ENCODE peak calls at places on chromosomes 1 and 21, in five cellular contexts. One of them, this sample, is unnamed. For H3K4me1, the result is how much of the 10 kb centered on the place peaks cover.

GRCh38 chr1:76668046-76668445 is 199.2 kb upstream of the ST6GALNAC5 start:
- DNase-seq in pancreas: no peak
- DNase-seq in cardiac muscle cell: no peak
- DNase-seq in suprapubic skin: no peak
- DNase-seq in BE2C: no peak
- DNase-seq in this sample: no peak

GRCh38 chr1:18384477-18384876 is 96.3 kb upstream of the KLHDC7A start:
- DNase-seq in pancreas: no peak
- DNase-seq in cardiac muscle cell: no peak
- DNase-seq in suprapubic skin: no peak
- DNase-seq in BE2C: no peak
- DNase-seq in this sample: no peak

GRCh38 chr1:227869851-227870305 is 54.4 kb downstream of the PRSS38 start:
- DNase-seq in pancreas: no peak
- DNase-seq in cardiac muscle cell: no peak
- DNase-seq in suprapubic skin: no peak
- DNase-seq in BE2C: no peak
- DNase-seq in this sample: no peak

GRCh38 chr1:40265919-40266318 is 7.9 kb downstream of the ZMPSTE24 start:
- DNase-seq in pancreas: no peak
- DNase-seq in cardiac muscle cell: no peak
- DNase-seq in suprapubic skin: no peak
- DNase-seq in BE2C: no peak
- DNase-seq in this sample: no peak

GRCh38 chr1:177426533-177426932 is 255.8 kb downstream of the BRINP2 start:
- DNase-seq in pancreas: no peak
- DNase-seq in cardiac muscle cell: no peak
- DNase-seq in suprapubic skin: no peak
- DNase-seq in BE2C: no peak
- DNase-seq in this sample: no peak

GRCh38 chr1:34034029-34034428 is 131.0 kb downstream of the CSMD2 start:
- DNase-seq in pancreas: no peak
- DNase-seq in cardiac muscle cell: peak
- DNase-seq in suprapubic skin: no peak
- DNase-seq in BE2C: no peak
- DNase-seq in this sample: no peak

GRCh38 chr1:39491146-39491921 is at the start of gene BMP8A:
- DNase-seq in pancreas: peak
- DNase-seq in cardiac muscle cell: peak
- DNase-seq in suprapubic skin: no peak
- DNase-seq in BE2C: peak
- DNase-seq in this sample: peak

GRCh38 chr1:17287377-17287776 is 20.6 kb upstream of the PADI4 start:
- DNase-seq in pancreas: no peak
- DNase-seq in cardiac muscle cell: no peak
- DNase-seq in suprapubic skin: no peak
- DNase-seq in BE2C: no peak
- DNase-seq in this sample: no peak

GRCh38 chr1:103788377-103788776 is 38.7 kb downstream of the AMY1C start:
- DNase-seq in pancreas: no peak
- DNase-seq in cardiac muscle cell: peak
- DNase-seq in suprapubic skin: no peak
- DNase-seq in BE2C: no peak
- DNase-seq in this sample: no peak

GRCh38 chr21:25980710-25981109 is 189.9 kb downstream of the APP start:
- DNase-seq in pancreas: no peak
- DNase-seq in cardiac muscle cell: no peak
- DNase-seq in suprapubic skin: no peak
- DNase-seq in BE2C: no peak
- DNase-seq in this sample: no peak

GRCh38 chr1:21586926-21587601 is 77.8 kb downstream of the ALPL start:
- DNase-seq in pancreas: peak
- DNase-seq in cardiac muscle cell: peak
- DNase-seq in suprapubic skin: no peak
- DNase-seq in BE2C: peak
- DNase-seq in this sample: peak

GRCh38 chr1:235511470-235512240 is 7.4 kb upstream of the B3GALNT2 start:
- DNase-seq in pancreas: no peak
- DNase-seq in cardiac muscle cell: peak
- DNase-seq in suprapubic skin: no peak
- DNase-seq in BE2C: peak
- DNase-seq in this sample: no peak

GRCh38 chr1:18602533-18603211 is 28.0 kb upstream of the PAX7 start:
- DNase-seq in pancreas: no peak
- DNase-seq in cardiac muscle cell: no peak
- DNase-seq in suprapubic skin: no peak
- DNase-seq in BE2C: no peak
- DNase-seq in this sample: no peak

GRCh38 chr1:9596419-9597123 is 7.9 kb downstream of the TMEM201 start:
- DNase-seq in pancreas: no peak
- DNase-seq in cardiac muscle cell: no peak
- DNase-seq in suprapubic skin: peak
- DNase-seq in BE2C: peak
- DNase-seq in this sample: no peak

GRCh38 chr1:68355614-68356013 is 94.1 kb downstream of the RPE65 start:
- DNase-seq in pancreas: no peak
- DNase-seq in cardiac muscle cell: no peak
- DNase-seq in suprapubic skin: no peak
- DNase-seq in BE2C: no peak
- DNase-seq in this sample: no peak

GRCh38 chr1:2210786-2211185 is 16.2 kb upstream of the FAAP20 start:
- DNase-seq in pancreas: no peak
- DNase-seq in cardiac muscle cell: no peak
- DNase-seq in suprapubic skin: peak
- DNase-seq in BE2C: no peak
- DNase-seq in this sample: no peak

GRCh38 chr1:228236744-228237143 is 28.9 kb downstream of the OBSCN start:
- DNase-seq in pancreas: no peak
- DNase-seq in cardiac muscle cell: peak
- DNase-seq in suprapubic skin: no peak
- DNase-seq in BE2C: peak
- DNase-seq in this sample: no peak

GRCh38 chr1:161145832-161146231 is 7.9 kb upstream of the UFC1 start:
- DNase-seq in pancreas: no peak
- DNase-seq in cardiac muscle cell: no peak
- DNase-seq in suprapubic skin: no peak
- DNase-seq in BE2C: no peak
- DNase-seq in this sample: no peak

GRCh38 chr21:15848632-15849031 is 118.8 kb downstream of the USP25 start:
- DNase-seq in pancreas: no peak
- DNase-seq in cardiac muscle cell: no peak
- DNase-seq in suprapubic skin: no peak
- DNase-seq in BE2C: no peak
- DNase-seq in this sample: no peak

GRCh38 chr21:39022901-39023693 is 160.2 kb downstream of the PSMG1 start:
- DNase-seq in pancreas: no peak
- DNase-seq in cardiac muscle cell: peak
- DNase-seq in suprapubic skin: no peak
- DNase-seq in BE2C: no peak
- DNase-seq in this sample: peak

GRCh38 chr1:244447024-244447423 is 4.7 kb downstream of the ADSS2 start:
- DNase-seq in pancreas: no peak
- DNase-seq in cardiac muscle cell: no peak
- DNase-seq in suprapubic skin: no peak
- DNase-seq in BE2C: no peak
- DNase-seq in this sample: no peak

GRCh38 chr1:244442850-244443249 is 8.9 kb downstream of the ADSS2 start:
- DNase-seq in pancreas: no peak
- DNase-seq in cardiac muscle cell: no peak
- DNase-seq in suprapubic skin: no peak
- DNase-seq in BE2C: no peak
- DNase-seq in this sample: no peak

GRCh38 chr1:244447552-244447951 is 4.2 kb downstream of the ADSS2 start:
- DNase-seq in pancreas: no peak
- DNase-seq in cardiac muscle cell: no peak
- DNase-seq in suprapubic skin: no peak
- DNase-seq in BE2C: no peak
- DNase-seq in this sample: no peak

GRCh38 chr1:244444854-244445253 is 6.9 kb downstream of the ADSS2 start:
- DNase-seq in pancreas: no peak
- DNase-seq in cardiac muscle cell: no peak
- DNase-seq in suprapubic skin: no peak
- DNase-seq in BE2C: no peak
- DNase-seq in this sample: no peak

DNA sequence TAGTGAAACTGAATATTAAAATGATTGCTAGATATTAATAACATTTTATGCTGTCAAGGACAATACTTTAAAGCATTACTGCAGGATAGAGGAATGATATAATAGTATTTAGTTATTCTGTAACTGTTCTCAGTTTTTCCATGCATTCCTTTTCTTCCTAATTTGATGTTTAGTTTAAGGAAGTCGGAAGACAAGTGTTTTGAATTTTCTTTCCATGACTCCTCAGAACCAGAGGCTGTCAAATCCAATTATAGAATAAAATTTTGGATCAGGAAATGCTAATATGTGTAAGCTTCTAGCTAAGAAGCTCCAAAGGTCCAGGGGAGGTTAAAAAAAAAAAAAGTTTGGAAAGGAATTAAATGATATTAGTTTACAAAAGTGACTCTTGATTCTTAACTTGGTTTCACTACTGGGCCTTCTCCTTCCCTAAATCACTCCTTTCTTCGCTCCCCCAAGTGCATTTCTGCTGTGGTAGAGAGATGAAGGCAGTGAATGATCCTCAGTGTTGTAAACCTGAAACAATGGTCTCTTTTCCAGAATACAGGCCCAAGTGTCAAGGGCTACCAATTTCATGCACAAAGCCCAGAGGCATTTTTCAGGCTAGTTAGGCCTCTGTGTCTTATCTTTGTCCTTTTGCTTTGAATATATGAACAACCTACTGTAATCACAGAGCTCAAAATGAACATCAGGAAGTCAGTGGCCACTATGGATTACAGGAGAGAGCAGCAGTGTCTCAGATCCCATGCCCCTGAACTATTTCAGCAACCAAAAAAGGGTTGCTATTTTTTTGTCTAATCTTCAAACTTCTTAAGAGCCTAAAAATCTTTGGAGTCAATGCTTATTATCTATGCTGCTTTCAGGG is 6.2 kb downstream of the ADSS2 start:
- DNase-seq in pancreas: no peak
- DNase-seq in cardiac muscle cell: no peak
- DNase-seq in suprapubic skin: no peak
- DNase-seq in BE2C: no peak
- DNase-seq in this sample: no peak
- H3K4me1 ChIP-seq in pancreas: under half
- H3K4me1 ChIP-seq in cardiac muscle cell: under half
- H3K4me1 ChIP-seq in suprapubic skin: under half
- H3K4me1 ChIP-seq in BE2C: under half
- H3K4me1 ChIP-seq in this sample: under half

GRCh38 chr1:170149971-170150370 is 4.2 kb downstream of the NTMT2 start:
- DNase-seq in pancreas: no peak
- DNase-seq in cardiac muscle cell: no peak
- DNase-seq in suprapubic skin: no peak
- DNase-seq in BE2C: no peak
- DNase-seq in this sample: no peak

GRCh38 chr1:170145061-170145460 is 698 bp upstream of the NTMT2 start:
- DNase-seq in pancreas: no peak
- DNase-seq in cardiac muscle cell: no peak
- DNase-seq in suprapubic skin: no peak
- DNase-seq in BE2C: no peak
- DNase-seq in this sample: no peak

GRCh38 chr1:170145691-170146676 is at the start of gene NTMT2:
- DNase-seq in pancreas: no peak
- DNase-seq in cardiac muscle cell: peak
- DNase-seq in suprapubic skin: no peak
- DNase-seq in BE2C: no peak
- DNase-seq in this sample: peak

GRCh38 chr1:170149241-170149640 is 3.5 kb downstream of the NTMT2 start:
- DNase-seq in pancreas: no peak
- DNase-seq in cardiac muscle cell: no peak
- DNase-seq in suprapubic skin: no peak
- DNase-seq in BE2C: no peak
- DNase-seq in this sample: no peak

GRCh38 chr1:170146861-170147260 is 1.1 kb downstream of the NTMT2 start:
- DNase-seq in pancreas: no peak
- DNase-seq in cardiac muscle cell: no peak
- DNase-seq in suprapubic skin: no peak
- DNase-seq in BE2C: no peak
- DNase-seq in this sample: no peak
- H3K4me3 ChIP-seq in pancreas: no peak
- H3K4me3 ChIP-seq in cardiac muscle cell: no peak
- H3K4me3 ChIP-seq in suprapubic skin: no peak
- H3K4me3 ChIP-seq in BE2C: no peak
- H3K4me3 ChIP-seq in this sample: peak

DNA sequence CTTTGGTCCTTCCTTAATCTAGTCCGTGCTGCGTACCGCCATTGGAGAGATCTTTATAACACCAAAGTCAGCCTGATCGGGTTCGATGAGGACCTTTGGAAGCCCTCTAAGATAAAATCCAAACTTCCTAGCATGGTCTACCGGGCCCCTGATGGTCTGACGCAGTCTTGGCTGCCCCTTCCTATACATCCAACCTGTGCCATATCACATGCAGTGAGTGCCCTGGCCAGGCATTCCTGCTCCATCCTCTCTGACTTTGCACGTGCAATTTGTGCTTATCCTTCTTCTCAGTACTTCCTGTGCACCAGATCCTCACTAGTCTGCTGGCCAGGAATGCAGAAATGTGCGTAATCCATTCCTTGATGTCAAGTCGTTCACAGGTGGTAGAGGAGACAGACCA is 45.6 kb downstream of the CFAP57 start:
- DNase-seq in pancreas: no peak
- DNase-seq in cardiac muscle cell: no peak
- DNase-seq in suprapubic skin: no peak
- DNase-seq in BE2C: no peak
- DNase-seq in this sample: no peak
- TF ChIP-seq CTCF in pancreas: no peak
- TF ChIP-seq CTCF in cardiac muscle cell: no peak
- TF ChIP-seq CTCF in suprapubic skin: no peak
- TF ChIP-seq CTCF in BE2C: no peak
- TF ChIP-seq CTCF in this sample: no peak

GRCh38 chr1:99469641-99470040 is 176.3 kb upstream of the PALMD start:
- DNase-seq in pancreas: no peak
- DNase-seq in cardiac muscle cell: no peak
- DNase-seq in suprapubic skin: no peak
- DNase-seq in BE2C: no peak
- DNase-seq in this sample: no peak
- H3K4me1 ChIP-seq in pancreas: under half
- H3K4me1 ChIP-seq in cardiac muscle cell: under half
- H3K4me1 ChIP-seq in suprapubic skin: under half
- H3K4me1 ChIP-seq in BE2C: under half
- H3K4me1 ChIP-seq in this sample: under half

GRCh38 chr1:58249371-58249728 is 297.2 kb downstream of the OMA1 start:
- DNase-seq in pancreas: no peak
- DNase-seq in cardiac muscle cell: no peak
- DNase-seq in suprapubic skin: no peak
- DNase-seq in BE2C: no peak
- DNase-seq in this sample: no peak
- H3K4me3 ChIP-seq in pancreas: no peak
- H3K4me3 ChIP-seq in cardiac muscle cell: peak
- H3K4me3 ChIP-seq in suprapubic skin: peak
- H3K4me3 ChIP-seq in BE2C: no peak
- H3K4me3 ChIP-seq in this sample: peak

GRCh38 chr1:53062731-53063591 is 948 bp downstream of the PODN start:
- DNase-seq in pancreas: no peak
- DNase-seq in cardiac muscle cell: peak
- DNase-seq in suprapubic skin: peak
- DNase-seq in BE2C: no peak
- DNase-seq in this sample: peak
- TF ChIP-seq CTCF in pancreas: no peak
- TF ChIP-seq CTCF in cardiac muscle cell: no peak
- TF ChIP-seq CTCF in suprapubic skin: no peak
- TF ChIP-seq CTCF in BE2C: no peak
- TF ChIP-seq CTCF in this sample: no peak

GRCh38 chr1:93668951-93669350 is 12.7 kb downstream of the BCAR3 start:
- DNase-seq in pancreas: no peak
- DNase-seq in cardiac muscle cell: no peak
- DNase-seq in suprapubic skin: no peak
- DNase-seq in BE2C: no peak
- DNase-seq in this sample: no peak
- H3K4me1 ChIP-seq in pancreas: under half
- H3K4me1 ChIP-seq in cardiac muscle cell: under half
- H3K4me1 ChIP-seq in suprapubic skin: half or more
- H3K4me1 ChIP-seq in BE2C: under half
- H3K4me1 ChIP-seq in this sample: half or more